ENCODE peak calls at places on chromosomes 2 and 18, in five cellular contexts. U is HFF-Myc; C is kidney epithelial cell; S is BE2C; F is effector CD4-positive, alpha-beta T cell. I is an unnamed sample.

GRCh38 chr2:105398522-105399206 is at the start of gene FHL2:
- DNase-seq in U (no peak), C (no peak), S (peak), F (peak), I (peak)

GRCh38 chr18:79598046-79598884 is 81.3 kb upstream of the CTDP1 start:
- DNase-seq in U (no peak), C (no peak), S (peak), F (no peak), I (no peak)

GRCh38 chr2:180625006-180625844 is 355.2 kb upstream of the UBE2E3 start:
- DNase-seq in U (peak), C (peak), S (no peak), F (no peak), I (peak)

GRCh38 chr2:225334524-225334923 is 65.0 kb upstream of the NYAP2 start:
- DNase-seq in U (no peak), C (no peak), S (peak), F (no peak), I (no peak)

GRCh38 chr18:62088146-62088545 is 98.7 kb downstream of the PIGN start:
- DNase-seq in U (no peak), C (no peak), S (no peak), F (no peak), I (no peak)

GRCh38 chr2:117686699-117687098 is 127.8 kb upstream of the DDX18 start:
- DNase-seq in U (no peak), C (no peak), S (no peak), F (no peak), I (no peak)

GRCh38 chr2:33903237-33903636 is 304.1 kb upstream of the FAM98A start:
- DNase-seq in U (no peak), C (no peak), S (no peak), F (no peak), I (no peak)

GRCh38 chr2:152646775-152647174 is 70.5 kb downstream of the PRPF40A start:
- DNase-seq in U (peak), C (peak), S (no peak), F (no peak), I (peak)

GRCh38 chr2:196262606-196263005 is 91.2 kb upstream of the STK17B start:
- DNase-seq in U (no peak), C (no peak), S (no peak), F (no peak), I (no peak)

GRCh38 chr2:163466583-163466982 is 269.2 kb downstream of the FIGN start:
- DNase-seq in U (no peak), C (no peak), S (no peak), F (no peak), I (no peak)